ENCODE peak calls at places on chromosome 15, in five cellular contexts. S is thyroid gland, L is HCT116, G is uterus, R is psoas muscle. I is an unnamed sample.
A peak's percentile ranks its signal among the peaks of the same experiment; 100 is the strongest.

GRCh38 chr15:89383635-89384604 is 49.3 kb upstream of the POLG start:
- DNase-seq in S (peak; percentile 88), L (no peak), G (peak; percentile 47), R (no peak), I (no peak)

GRCh38 chr15:60704129-60704528 is 225.2 kb upstream of the ICE2 start:
- DNase-seq in S (peak; percentile 33), L (no peak), G (no peak), R (no peak), I (no peak)

GRCh38 chr15:32034106-32034505 is 3.8 kb downstream of the CHRNA7 start:
- DNase-seq in S (no peak), L (no peak), G (no peak), R (no peak), I (no peak)

GRCh38 chr15:33908396-33908795 is 59.9 kb upstream of the CHRM5 start:
- DNase-seq in S (no peak), L (no peak), G (no peak), R (no peak), I (no peak)

GRCh38 chr15:100043732-100044131 is 298.0 kb downstream of the ADAMTS17 start:
- DNase-seq in S (no peak), L (no peak), G (no peak), R (no peak), I (peak; percentile 31)

GRCh38 chr15:39432935-39433334 is 147.9 kb upstream of the THBS1 start:
- DNase-seq in S (no peak), L (no peak), G (no peak), R (no peak), I (no peak)

GRCh38 chr15:67821784-67822451 is 3.4 kb upstream of the SKOR1 start:
- DNase-seq in S (no peak), L (no peak), G (no peak), R (peak; percentile 34), I (no peak)

GRCh38 chr15:48806151-48806550 is 4.7 kb downstream of the CEP152 start:
- DNase-seq in S (no peak), L (no peak), G (no peak), R (no peak), I (no peak)

GRCh38 chr15:89125038-89125826 is 37.0 kb downstream of the ABHD2 start:
- DNase-seq in S (no peak), L (no peak), G (no peak), R (no peak), I (no peak)

GRCh38 chr15:73116164-73116563 is 63.9 kb downstream of the NEO1 start:
- DNase-seq in S (no peak), L (no peak), G (no peak), R (no peak), I (no peak)

GRCh38 chr15:70802629-70803028 is 39.3 kb upstream of the UACA start:
- DNase-seq in S (no peak), L (no peak), G (no peak), R (no peak), I (no peak)

GRCh38 chr15:20356444-20357138 is 185.0 kb downstream of the GOLGA6L6 start:
- DNase-seq in S (no peak), L (peak; percentile 32), G (peak; percentile 37), R (peak; percentile 71), I (peak; percentile 76)

GRCh38 chr15:77402740-77403379 is 17.0 kb downstream of the PEAK1 start:
- DNase-seq in S (no peak), L (no peak), G (no peak), R (no peak), I (no peak)

GRCh38 chr15:57085267-57085666 is 166.8 kb downstream of the TCF12 start:
- DNase-seq in S (no peak), L (no peak), G (no peak), R (no peak), I (no peak)

GRCh38 chr15:57084178-57084577 is 165.7 kb downstream of the TCF12 start:
- DNase-seq in S (no peak), L (no peak), G (no peak), R (no peak), I (no peak)

GRCh38 chr15:57079446-57079845 is 161.0 kb downstream of the TCF12 start:
- DNase-seq in S (no peak), L (no peak), G (no peak), R (no peak), I (no peak)

DNA sequence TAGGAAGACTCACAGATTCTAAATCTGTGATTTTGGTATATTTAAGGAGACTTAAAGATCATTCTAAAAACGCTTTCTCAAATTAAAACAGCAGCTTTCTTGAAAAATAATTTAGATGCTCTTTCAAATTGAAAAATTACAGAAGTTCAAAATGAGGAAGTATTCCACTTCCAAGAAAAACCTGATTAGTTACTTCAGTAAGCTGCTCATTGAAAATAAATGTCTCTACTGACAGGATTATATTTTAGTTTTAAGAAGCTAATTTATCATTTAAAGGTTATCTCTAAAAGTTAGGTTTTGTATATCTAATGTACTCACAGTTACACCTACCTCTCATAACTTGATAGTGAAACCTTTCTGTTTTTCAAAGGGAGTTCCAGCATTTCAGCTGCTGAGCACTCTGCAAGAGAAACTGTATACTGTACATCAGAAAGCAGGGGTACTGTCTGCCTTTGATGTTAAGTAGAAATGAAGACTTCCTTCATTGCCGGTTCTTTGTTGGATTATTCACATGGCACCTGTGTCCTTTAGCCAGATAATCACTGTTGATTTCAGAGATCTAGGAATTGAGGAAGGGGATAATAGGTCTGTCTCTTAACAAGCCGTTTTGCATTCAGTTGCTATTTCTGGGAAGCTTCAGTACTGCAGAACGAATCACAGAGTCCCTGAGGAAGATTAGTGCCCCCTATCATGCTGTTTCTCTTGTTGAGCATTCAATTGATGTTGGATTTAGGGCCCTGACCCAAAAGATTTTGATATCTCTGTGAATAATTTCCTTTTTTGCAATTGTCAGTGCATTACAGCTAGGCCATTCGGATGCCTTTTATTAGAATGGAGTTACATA is 161.7 kb downstream of the TCF12 start:
- DNase-seq in S (no peak), L (no peak), G (no peak), R (no peak), I (no peak)
- TF ChIP-seq CTCF in S (no peak), L (no peak), G (no peak), R (no peak), I (no peak)

DNA sequence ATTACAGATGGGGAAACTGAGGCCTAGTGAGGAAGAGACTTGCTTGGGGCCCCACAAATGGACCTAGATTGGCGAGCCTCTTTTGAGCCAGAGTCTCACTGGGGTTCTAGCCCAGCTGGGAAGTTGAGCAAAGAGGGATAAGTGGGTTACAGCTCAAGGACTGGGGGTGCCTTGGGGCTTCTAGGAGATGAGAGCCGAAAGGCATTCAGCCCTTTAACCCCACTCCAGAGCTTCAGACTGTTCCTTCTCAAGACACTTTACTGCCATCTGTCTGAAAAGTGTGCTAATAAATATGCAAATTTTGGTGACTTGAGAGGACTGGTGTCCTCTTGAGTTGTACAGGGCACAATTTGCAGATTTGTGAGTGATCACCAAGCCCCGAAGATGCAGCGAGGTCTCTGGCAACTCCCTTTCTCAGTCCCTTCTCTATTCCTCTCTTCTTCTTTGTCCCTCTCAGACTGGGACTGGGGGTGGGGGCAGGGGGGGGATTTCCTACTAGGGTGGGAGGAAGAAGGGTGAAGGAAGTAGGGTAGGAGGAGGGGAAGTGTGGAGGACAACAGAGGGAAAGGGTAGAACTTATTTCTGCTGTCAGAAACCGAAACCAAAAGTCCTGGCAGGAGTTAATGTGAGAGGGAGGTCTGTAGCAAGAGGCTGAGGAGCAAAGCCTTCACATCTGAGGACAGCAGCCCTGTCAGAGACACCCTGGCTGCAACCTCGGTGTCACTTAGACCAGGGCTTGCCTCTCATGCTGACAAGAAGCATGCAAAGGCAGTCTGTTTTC is 16.2 kb upstream of the ANKDD1A start:
- DNase-seq in S (no peak), L (no peak), G (no peak), R (no peak), I (no peak)
- H3K4me3 ChIP-seq in S (no peak overlapping the region), L (no peak overlapping the region), G (peak overlapping the region; percentile 22), R (peak overlapping the region; percentile 22), I (peak overlapping the region; percentile 44)

DNA sequence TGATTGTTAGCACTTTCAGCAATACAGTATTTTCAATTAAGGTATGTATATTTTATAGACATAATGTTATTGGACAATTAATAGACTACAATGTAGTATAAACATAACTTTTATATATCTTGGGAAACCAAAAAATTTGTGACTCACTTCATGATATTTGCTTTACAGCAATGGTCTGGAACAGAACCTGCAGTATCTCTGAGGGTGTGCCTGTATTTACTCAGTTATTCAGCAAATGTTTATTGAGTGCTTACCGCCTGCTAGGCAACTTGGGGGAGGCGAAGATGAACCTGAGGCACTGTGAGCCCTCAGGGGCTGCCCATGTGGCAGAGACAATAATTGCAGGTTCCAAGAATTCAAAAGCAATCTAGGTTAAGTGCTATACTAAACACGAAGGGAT is 144.8 kb downstream of the GABRB3 start:
- DNase-seq in S (no peak), L (no peak), G (no peak), R (no peak), I (no peak)
- H3K27ac ChIP-seq in S (no peak overlapping the region), L (no peak overlapping the region), G (no peak overlapping the region), R (no peak overlapping the region), I (no peak overlapping the region)

GRCh38 chr15:43370975-43371974 is at the start of the genes TUBGCP4 and ZSCAN29:
- DNase-seq in S (peak; percentile 77), L (peak; percentile 39), G (peak; percentile 84), R (peak; percentile 92), I (peak; percentile 86)
- TF ChIP-seq CTCF in S (peak; percentile 38), L (peak; percentile 57), G (no peak), R (peak; percentile 25), I (no peak)

GRCh38 chr15:55586808-55587207 is 1.3 kb downstream of the PYGO1 start:
- DNase-seq in S (no peak), L (no peak), G (no peak), R (no peak), I (no peak)
- H3K4me3 ChIP-seq in S (no peak overlapping the region), L (no peak overlapping the region), G (peak overlapping the region; percentile 87), R (peak overlapping the region; percentile 77), I (peak overlapping the region; percentile 77)

DNA sequence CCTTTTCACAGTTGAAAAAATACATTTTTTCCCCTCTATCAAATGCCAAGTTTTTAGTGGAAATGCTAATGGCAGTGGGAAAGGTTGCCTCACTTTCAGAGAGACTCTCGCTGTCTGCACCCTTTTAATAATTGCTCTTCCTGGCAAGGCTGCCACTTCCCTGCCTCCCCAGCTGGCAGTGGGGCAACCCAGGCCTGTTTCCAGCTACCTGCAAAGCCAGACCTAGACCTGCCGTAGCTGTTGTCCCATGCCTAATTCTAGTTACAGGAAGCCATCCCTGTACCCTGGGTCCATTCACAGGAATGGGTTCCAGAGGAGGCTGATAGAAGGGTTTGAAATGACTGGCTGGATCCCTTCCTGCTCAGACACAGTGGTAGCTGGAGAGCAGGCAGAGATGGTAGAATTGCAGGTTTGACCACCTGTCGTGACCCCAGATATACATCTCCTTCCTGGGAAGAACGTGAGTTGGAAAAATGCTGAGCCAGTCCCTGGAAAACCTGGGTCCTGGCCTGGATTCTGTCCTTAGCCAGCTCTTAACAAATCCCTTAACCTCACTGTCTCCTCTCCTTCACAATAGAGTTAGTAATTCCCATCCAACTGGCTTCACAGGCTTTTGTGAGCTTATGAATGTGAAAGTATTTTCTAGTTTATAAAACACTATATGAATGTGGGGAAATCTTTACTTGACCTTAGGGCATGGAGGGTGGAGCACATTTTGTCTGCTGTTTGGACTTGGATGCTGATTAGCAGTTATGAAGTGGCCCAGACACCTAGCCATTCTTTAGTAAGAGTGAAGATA is 13.0 kb upstream of the ALPK3 start:
- DNase-seq in S (no peak), L (no peak), G (no peak), R (no peak), I (no peak)
- H3K27ac ChIP-seq in S (no peak overlapping the region), L (no peak overlapping the region), G (no peak overlapping the region), R (peak overlapping the region; percentile 23), I (no peak overlapping the region)